ENCODE peak calls at places on chromosomes 12 and 14, in seven cellular contexts. V is mesendoderm, I is neuronal stem cell, G is H9, L is H1, Q is trophoblast cell, U is mesenchymal stem cell. R is an unnamed sample.
A peak's percentile ranks its signal among the peaks of the same experiment; 100 is the strongest.

GRCh38 chr12:105510526-105510925 is 180.0 kb downstream of the C12orf75 start:
- DNase-seq in V (no peak), I (no peak), G (no peak), L (no peak), Q (no peak), U (no peak), R (no peak)

GRCh38 chr12:80810874-80811273 is 94.2 kb downstream of the MYF5 start:
- DNase-seq in V (no peak), I (no peak), G (no peak), L (no peak), Q (no peak), U (no peak), R (peak; percentile 24)

GRCh38 chr12:52798003-52798670 is 2.2 kb upstream of the KRT3 start:
- DNase-seq in V (no peak), I (no peak), G (no peak), L (no peak), Q (no peak), U (no peak), R (peak; percentile 40)

GRCh38 chr12:56805282-56805855 is 42.2 kb downstream of the HSD17B6 start:
- DNase-seq in V (no peak), I (no peak), G (no peak), L (no peak), Q (no peak), U (no peak), R (no peak)

GRCh38 chr14:30550335-30550734 is 8.6 kb upstream of the G2E3 start:
- DNase-seq in V (no peak), I (no peak), G (no peak), L (no peak), Q (no peak), U (no peak), R (peak; percentile 67)

GRCh38 chr12:26153421-26154154 is 28.8 kb upstream of the BHLHE41 start:
- DNase-seq in V (no peak), I (no peak), G (no peak), L (no peak), Q (peak; percentile 70), U (peak; percentile 97), R (peak; percentile 97)

GRCh38 chr14:105989746-105990302 is 463.4 kb downstream of the TMEM121 start:
- DNase-seq in V (no peak), I (no peak), G (no peak), L (no peak), Q (no peak), U (no peak), R (no peak)

GRCh38 chr14:77031680-77032482 is 3.4 kb upstream of the IRF2BPL start:
- DNase-seq in V (no peak), I (no peak), G (no peak), L (no peak), Q (peak; percentile 56), U (peak; percentile 94), R (peak; percentile 93)

GRCh38 chr12:23236056-23236455 is 611.1 kb downstream of the ETNK1 start:
- DNase-seq in V (no peak), I (no peak), G (no peak), L (no peak), Q (no peak), U (no peak), R (no peak)

GRCh38 chr12:29153231-29153630 is 4.2 kb downstream of the FAR2 start:
- DNase-seq in V (peak; percentile 75), I (no peak), G (peak; percentile 75), L (no peak), Q (no peak), U (no peak), R (no peak)

GRCh38 chr12:16012086-16012485 is 101.0 kb downstream of the DERA start:
- DNase-seq in V (no peak), I (no peak), G (no peak), L (no peak), Q (no peak), U (peak; percentile 67), R (peak; percentile 61)

GRCh38 chr14:61145903-61146411 is 135.2 kb downstream of the TMEM30B start:
- DNase-seq in V (peak; percentile 65), I (no peak), G (no peak), L (no peak), Q (no peak), U (no peak), R (peak; percentile 82)

GRCh38 chr14:72822946-72823611 is 70.8 kb downstream of the DPF3 start:
- DNase-seq in V (no peak), I (no peak), G (no peak), L (no peak), Q (peak; percentile 12), U (no peak), R (no peak)

GRCh38 chr12:132584472-132584871 is 25.9 kb downstream of the LRCOL1 start:
- DNase-seq in V (no peak), I (no peak), G (no peak), L (no peak), Q (no peak), U (no peak), R (no peak)

GRCh38 chr12:132583311-132583710 is 27.1 kb downstream of the LRCOL1 start:
- DNase-seq in V (no peak), I (no peak), G (no peak), L (no peak), Q (no peak), U (no peak), R (no peak)

GRCh38 chr12:132582582-132583279 is 27.7 kb downstream of the LRCOL1 start:
- DNase-seq in V (no peak), I (no peak), G (no peak), L (no peak), Q (no peak), U (no peak), R (no peak)

GRCh38 chr12:132585177-132585576 is 25.2 kb downstream of the LRCOL1 start:
- DNase-seq in V (no peak), I (no peak), G (no peak), L (no peak), Q (no peak), U (no peak), R (no peak)

GRCh38 chr12:132583736-132584135 is 26.6 kb downstream of the LRCOL1 start:
- DNase-seq in V (peak; percentile 50), I (no peak), G (peak; percentile 73), L (no peak), Q (no peak), U (no peak), R (no peak)
- H3K18ac ChIP-seq in V (no peak overlapping the region), I (no peak overlapping the region), G (no peak overlapping the region), L (no peak overlapping the region), Q (no peak overlapping the region), U (no peak overlapping the region), R (no peak overlapping the region)

DNA sequence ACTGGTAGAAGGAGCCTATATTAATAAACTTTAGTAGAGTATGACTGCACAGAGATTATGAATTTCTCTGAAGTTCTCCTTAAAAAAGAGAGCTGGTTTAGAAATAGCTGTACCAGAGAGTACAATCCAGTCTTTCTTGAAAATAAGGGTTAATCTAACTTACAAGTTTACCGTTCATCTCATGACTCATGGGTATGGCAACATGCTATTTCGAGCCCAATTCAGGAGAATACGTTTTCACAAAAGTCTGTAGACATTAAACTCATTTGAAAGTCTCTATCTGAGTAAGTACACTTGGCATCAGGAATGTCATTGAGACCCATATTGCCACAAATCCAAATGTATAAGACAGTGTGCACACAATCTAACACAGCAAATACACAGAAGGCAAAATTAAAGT is 160.5 kb downstream of the PIK3C2G start:
- DNase-seq in V (no peak), I (no peak), G (no peak), L (no peak), Q (no peak), U (peak; percentile 51), R (peak; percentile 75)
- H3K18ac ChIP-seq in V (no peak overlapping the region), I (no peak overlapping the region), G (no peak overlapping the region), L (no peak overlapping the region), Q (no peak overlapping the region), U (no peak overlapping the region), R (no peak overlapping the region)

GRCh38 chr12:131378861-131379665 is 331.8 kb upstream of the SFSWAP start:
- DNase-seq in V (no peak), I (no peak), G (peak; percentile 23), L (no peak), Q (no peak), U (no peak), R (no peak)

GRCh38 chr12:131379758-131380157 is 331.1 kb upstream of the SFSWAP start:
- DNase-seq in V (peak; percentile 22), I (peak; percentile 43), G (peak; percentile 24), L (no peak), Q (no peak), U (no peak), R (no peak)

GRCh38 chr12:131375972-131376345 is 334.9 kb upstream of the SFSWAP start:
- DNase-seq in V (no peak), I (no peak), G (no peak), L (no peak), Q (no peak), U (no peak), R (no peak)

GRCh38 chr12:131380220-131380957 is 330.5 kb upstream of the SFSWAP start:
- DNase-seq in V (no peak), I (no peak), G (peak; percentile 28), L (no peak), Q (no peak), U (no peak), R (no peak)

DNA sequence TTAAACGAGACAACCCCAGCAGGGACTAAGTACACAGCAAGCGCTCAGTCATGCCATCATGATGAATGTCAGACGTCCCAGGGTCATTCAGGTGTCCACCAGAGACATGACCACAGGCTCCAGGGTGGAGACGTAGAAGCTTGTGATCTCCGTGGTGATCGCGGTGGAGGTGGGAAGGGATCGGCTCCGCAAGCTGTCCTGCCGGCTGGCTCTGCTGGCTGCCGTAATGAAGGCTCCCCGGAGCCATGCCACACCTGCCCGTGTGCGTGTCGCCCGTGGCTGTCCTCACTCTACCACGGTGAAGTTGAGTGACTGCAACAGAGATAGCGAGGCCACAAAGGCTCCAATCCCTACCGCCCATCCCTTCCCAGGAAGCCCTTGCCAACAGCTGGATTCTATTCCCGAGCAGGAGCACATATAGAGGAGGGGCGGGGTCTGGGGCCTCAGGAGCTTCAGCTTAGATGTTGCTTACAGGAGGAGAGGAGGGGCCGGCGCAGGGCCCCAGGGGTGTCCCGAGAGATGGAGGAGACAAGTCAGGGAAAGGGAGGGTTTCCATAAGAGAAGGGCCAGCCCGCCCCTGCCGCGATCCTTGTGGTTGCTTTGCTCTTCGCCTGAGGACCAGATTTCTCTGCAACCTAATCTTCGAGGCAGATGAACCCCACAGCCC is 332.6 kb upstream of the SFSWAP start:
- DNase-seq in V (no peak), I (no peak), G (peak; percentile 25), L (no peak), Q (no peak), U (no peak), R (no peak)
- H3K18ac ChIP-seq in V (no peak overlapping the region), I (no peak overlapping the region), G (no peak overlapping the region), L (no peak overlapping the region), Q (no peak overlapping the region), U (no peak overlapping the region), R (no peak overlapping the region)

GRCh38 chr12:58917699-58918334 is 2.5 kb downstream of the LRIG3 start:
- DNase-seq in V (no peak), I (no peak), G (no peak), L (no peak), Q (no peak), U (peak; percentile 26), R (no peak)

GRCh38 chr12:58918475-58918874 is 1.8 kb downstream of the LRIG3 start:
- DNase-seq in V (no peak), I (no peak), G (no peak), L (no peak), Q (no peak), U (peak; percentile 24), R (peak; percentile 15)

GRCh38 chr12:58920102-58920955 is at the start of gene LRIG3:
- DNase-seq in V (peak; percentile 92), I (peak; percentile 85), G (peak; percentile 85), L (no peak), Q (peak; percentile 50), U (peak; percentile 95), R (peak; percentile 89)

GRCh38 chr12:58920956-58921861 is 905 bp upstream of the LRIG3 start:
- DNase-seq in V (no peak), I (no peak), G (no peak), L (no peak), Q (no peak), U (no peak), R (no peak)

GRCh38 chr12:58919271-58920101 is 818 bp downstream of the LRIG3 start:
- DNase-seq in V (peak; percentile 57), I (peak; percentile 41), G (peak; percentile 40), L (no peak), Q (peak; percentile 12), U (peak; percentile 67), R (peak; percentile 58)
- H3K18ac ChIP-seq in V (peak overlapping the region; percentile 96), I (peak overlapping the region; percentile 97), G (no peak overlapping the region), L (peak overlapping the region; percentile 63), Q (peak overlapping the region; percentile 83), U (peak overlapping the region; percentile 97), R (peak overlapping the region; percentile 76)

R was measured in IMR-90.